ENCODE peak calls at places on chromosomes 11 and 22, in nine cellular contexts. One of them, this sample, is unnamed. For H3K4me1, the result is how much of the 10 kb centered on the place peaks cover.

GRCh38 chr11:22304337-22304961 is 33.7 kb upstream of the SLC17A6 start:
- DNase-seq in pancreas: no peak
- DNase-seq in right cardiac atrium: no peak
- DNase-seq in mammary epithelial cell: peak
- DNase-seq in aorta: no peak
- DNase-seq in CD4-positive, CD25-positive, alpha-beta regulatory T cell: peak
- DNase-seq in heart right ventricle: no peak
- DNase-seq in GM23248: peak
- DNase-seq in fibroblast of lung: peak
- DNase-seq in this sample: no peak

GRCh38 chr11:60880635-60881282 is 13.4 kb downstream of the ZP1 start:
- DNase-seq in right cardiac atrium: peak
- DNase-seq in aorta: no peak
- DNase-seq in GM23248: no peak
- DNase-seq in pancreas: no peak
- DNase-seq in heart right ventricle: no peak
- DNase-seq in mammary epithelial cell: no peak
- DNase-seq in CD4-positive, CD25-positive, alpha-beta regulatory T cell: no peak
- DNase-seq in fibroblast of lung: no peak
- DNase-seq in this sample: no peak

GRCh38 chr22:39364646-39365405 is 15.0 kb downstream of the SYNGR1 start:
- DNase-seq in pancreas: no peak
- DNase-seq in CD4-positive, CD25-positive, alpha-beta regulatory T cell: no peak
- DNase-seq in GM23248: peak
- DNase-seq in mammary epithelial cell: no peak
- DNase-seq in right cardiac atrium: peak
- DNase-seq in fibroblast of lung: peak
- DNase-seq in aorta: no peak
- DNase-seq in heart right ventricle: no peak
- DNase-seq in this sample: peak

GRCh38 chr11:84899740-84900139 is 727.4 kb downstream of the DLG2 start:
- DNase-seq in fibroblast of lung: peak
- DNase-seq in right cardiac atrium: no peak
- DNase-seq in heart right ventricle: no peak
- DNase-seq in CD4-positive, CD25-positive, alpha-beta regulatory T cell: no peak
- DNase-seq in pancreas: no peak
- DNase-seq in mammary epithelial cell: no peak
- DNase-seq in aorta: no peak
- DNase-seq in GM23248: peak
- DNase-seq in this sample: no peak

GRCh38 chr22:46864314-46865051 is 102.0 kb downstream of the TBC1D22A start:
- DNase-seq in CD4-positive, CD25-positive, alpha-beta regulatory T cell: no peak
- DNase-seq in aorta: no peak
- DNase-seq in right cardiac atrium: no peak
- DNase-seq in pancreas: no peak
- DNase-seq in mammary epithelial cell: no peak
- DNase-seq in fibroblast of lung: no peak
- DNase-seq in GM23248: no peak
- DNase-seq in heart right ventricle: no peak
- DNase-seq in this sample: no peak

GRCh38 chr11:123640677-123641494 is 13.5 kb downstream of the SCN3B start:
- DNase-seq in aorta: no peak
- DNase-seq in heart right ventricle: peak
- DNase-seq in right cardiac atrium: peak
- DNase-seq in fibroblast of lung: peak
- DNase-seq in pancreas: peak
- DNase-seq in mammary epithelial cell: peak
- DNase-seq in GM23248: peak
- DNase-seq in CD4-positive, CD25-positive, alpha-beta regulatory T cell: peak
- DNase-seq in this sample: no peak

GRCh38 chr22:48475661-48476345 is 1351.9 kb downstream of the BRD1 start:
- DNase-seq in aorta: no peak
- DNase-seq in pancreas: no peak
- DNase-seq in CD4-positive, CD25-positive, alpha-beta regulatory T cell: no peak
- DNase-seq in GM23248: no peak
- DNase-seq in mammary epithelial cell: no peak
- DNase-seq in heart right ventricle: no peak
- DNase-seq in right cardiac atrium: no peak
- DNase-seq in fibroblast of lung: no peak
- DNase-seq in this sample: no peak

GRCh38 chr22:29202231-29203192 is 3.2 kb upstream of the EMID1 start:
- DNase-seq in heart right ventricle: peak
- DNase-seq in GM23248: no peak
- DNase-seq in fibroblast of lung: peak
- DNase-seq in mammary epithelial cell: no peak
- DNase-seq in right cardiac atrium: peak
- DNase-seq in aorta: peak
- DNase-seq in CD4-positive, CD25-positive, alpha-beta regulatory T cell: peak
- DNase-seq in pancreas: peak
- DNase-seq in this sample: peak

GRCh38 chr22:30822216-30823014 is 127.7 kb downstream of the OSBP2 start:
- DNase-seq in heart right ventricle: no peak
- DNase-seq in GM23248: peak
- DNase-seq in pancreas: no peak
- DNase-seq in right cardiac atrium: no peak
- DNase-seq in fibroblast of lung: peak
- DNase-seq in mammary epithelial cell: no peak
- DNase-seq in CD4-positive, CD25-positive, alpha-beta regulatory T cell: no peak
- DNase-seq in aorta: no peak
- DNase-seq in this sample: peak

GRCh38 chr22:29263791-29264216 is 4.0 kb downstream of the RHBDD3 start:
- DNase-seq in aorta: no peak
- DNase-seq in heart right ventricle: no peak
- DNase-seq in pancreas: peak
- DNase-seq in right cardiac atrium: no peak
- DNase-seq in GM23248: no peak
- DNase-seq in CD4-positive, CD25-positive, alpha-beta regulatory T cell: no peak
- DNase-seq in fibroblast of lung: no peak
- DNase-seq in mammary epithelial cell: no peak
- DNase-seq in this sample: no peak

GRCh38 chr11:26204110-26204509 is 127.8 kb upstream of the ANO3 start:
- DNase-seq in fibroblast of lung: no peak
- DNase-seq in right cardiac atrium: no peak
- DNase-seq in mammary epithelial cell: no peak
- DNase-seq in aorta: no peak
- DNase-seq in CD4-positive, CD25-positive, alpha-beta regulatory T cell: no peak
- DNase-seq in heart right ventricle: no peak
- DNase-seq in pancreas: no peak
- DNase-seq in GM23248: no peak
- DNase-seq in this sample: no peak

GRCh38 chr11:126384053-126384335 is 28.5 kb downstream of the ST3GAL4 start:
- DNase-seq in pancreas: no peak
- DNase-seq in mammary epithelial cell: no peak
- DNase-seq in heart right ventricle: no peak
- DNase-seq in fibroblast of lung: no peak
- DNase-seq in GM23248: no peak
- DNase-seq in aorta: peak
- DNase-seq in right cardiac atrium: peak
- DNase-seq in CD4-positive, CD25-positive, alpha-beta regulatory T cell: no peak
- DNase-seq in this sample: no peak

GRCh38 chr22:46652930-46653331 is 32.7 kb downstream of the GRAMD4 start:
- DNase-seq in GM23248: no peak
- DNase-seq in mammary epithelial cell: no peak
- DNase-seq in right cardiac atrium: peak
- DNase-seq in fibroblast of lung: peak
- DNase-seq in CD4-positive, CD25-positive, alpha-beta regulatory T cell: no peak
- DNase-seq in pancreas: peak
- DNase-seq in heart right ventricle: no peak
- DNase-seq in aorta: no peak
- DNase-seq in this sample: peak

GRCh38 chr11:69010964-69011623 is 2.0 kb downstream of the MRGPRF start:
- DNase-seq in right cardiac atrium: peak
- DNase-seq in pancreas: peak
- DNase-seq in mammary epithelial cell: peak
- DNase-seq in aorta: peak
- DNase-seq in heart right ventricle: peak
- DNase-seq in fibroblast of lung: peak
- DNase-seq in GM23248: peak
- DNase-seq in CD4-positive, CD25-positive, alpha-beta regulatory T cell: peak
- DNase-seq in this sample: peak

GRCh38 chr11:44568706-44569473 is 3.4 kb downstream of the CD82 start:
- DNase-seq in mammary epithelial cell: peak
- DNase-seq in heart right ventricle: peak
- DNase-seq in GM23248: peak
- DNase-seq in right cardiac atrium: peak
- DNase-seq in fibroblast of lung: peak
- DNase-seq in aorta: peak
- DNase-seq in pancreas: no peak
- DNase-seq in CD4-positive, CD25-positive, alpha-beta regulatory T cell: peak
- DNase-seq in this sample: peak

GRCh38 chr11:15095736-15096228 is 18.9 kb upstream of the INSC start:
- DNase-seq in aorta: no peak
- DNase-seq in pancreas: no peak
- DNase-seq in CD4-positive, CD25-positive, alpha-beta regulatory T cell: no peak
- DNase-seq in GM23248: peak
- DNase-seq in mammary epithelial cell: peak
- DNase-seq in right cardiac atrium: no peak
- DNase-seq in fibroblast of lung: no peak
- DNase-seq in heart right ventricle: no peak
- DNase-seq in this sample: no peak

GRCh38 chr11:1453611-1454386 is 32.8 kb downstream of the MOB2 start:
- DNase-seq in GM23248: peak
- DNase-seq in heart right ventricle: no peak
- DNase-seq in fibroblast of lung: no peak
- DNase-seq in mammary epithelial cell: no peak
- DNase-seq in aorta: no peak
- DNase-seq in pancreas: peak
- DNase-seq in CD4-positive, CD25-positive, alpha-beta regulatory T cell: peak
- DNase-seq in right cardiac atrium: peak
- DNase-seq in this sample: peak

DNA sequence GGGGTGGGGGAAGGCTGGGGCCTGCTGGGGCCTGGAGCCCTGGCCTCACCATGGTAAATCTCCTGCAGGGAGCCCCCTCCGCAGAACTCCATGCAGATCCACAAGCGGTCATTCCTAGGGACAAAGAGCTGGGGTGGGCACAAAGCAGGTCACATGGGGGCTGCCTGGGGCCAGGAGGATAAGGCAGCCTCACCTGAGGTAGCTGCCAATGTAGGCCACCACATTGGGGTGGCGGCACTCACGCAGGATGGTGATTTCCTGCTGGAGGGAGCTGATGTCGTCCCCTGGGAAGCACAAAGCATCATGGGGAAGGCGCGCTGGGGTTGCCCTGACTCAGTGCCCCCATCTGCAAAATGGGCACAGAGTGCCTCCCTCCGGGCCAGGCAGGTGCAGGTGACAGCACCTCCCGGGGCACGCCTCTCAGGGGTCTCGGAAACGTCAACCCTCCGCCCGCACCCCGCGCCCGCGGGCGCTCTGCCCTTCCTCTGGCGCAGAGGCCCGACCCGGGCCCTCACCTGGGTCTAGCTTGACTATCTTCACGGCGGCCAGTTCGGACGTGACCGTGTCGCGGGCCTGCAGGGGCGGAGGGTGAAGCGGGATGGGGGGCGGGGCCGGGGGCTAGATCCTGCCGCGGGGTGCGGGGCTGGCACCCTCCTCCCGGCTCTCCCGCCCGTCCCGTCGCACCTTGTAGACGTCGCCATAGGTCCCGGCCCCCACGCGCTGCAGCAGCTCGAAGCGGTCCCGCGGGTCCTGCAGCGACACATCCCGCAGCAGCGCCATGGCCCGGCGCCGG is 448 bp downstream of the MAP4K2 start:
- DNase-seq in heart right ventricle: no peak
- DNase-seq in GM23248: no peak
- DNase-seq in mammary epithelial cell: no peak
- DNase-seq in pancreas: peak
- DNase-seq in CD4-positive, CD25-positive, alpha-beta regulatory T cell: peak
- DNase-seq in aorta: no peak
- DNase-seq in right cardiac atrium: peak
- DNase-seq in fibroblast of lung: no peak
- DNase-seq in this sample: peak
- H3K4me1 ChIP-seq in heart right ventricle: under half
- H3K4me1 ChIP-seq in GM23248: under half
- H3K4me1 ChIP-seq in mammary epithelial cell: under half
- H3K4me1 ChIP-seq in pancreas: under half
- H3K4me1 ChIP-seq in CD4-positive, CD25-positive, alpha-beta regulatory T cell: under half
- H3K4me1 ChIP-seq in aorta: under half
- H3K4me1 ChIP-seq in right cardiac atrium: under half
- H3K4me1 ChIP-seq in fibroblast of lung: under half
- H3K4me1 ChIP-seq in this sample: under half

DNA sequence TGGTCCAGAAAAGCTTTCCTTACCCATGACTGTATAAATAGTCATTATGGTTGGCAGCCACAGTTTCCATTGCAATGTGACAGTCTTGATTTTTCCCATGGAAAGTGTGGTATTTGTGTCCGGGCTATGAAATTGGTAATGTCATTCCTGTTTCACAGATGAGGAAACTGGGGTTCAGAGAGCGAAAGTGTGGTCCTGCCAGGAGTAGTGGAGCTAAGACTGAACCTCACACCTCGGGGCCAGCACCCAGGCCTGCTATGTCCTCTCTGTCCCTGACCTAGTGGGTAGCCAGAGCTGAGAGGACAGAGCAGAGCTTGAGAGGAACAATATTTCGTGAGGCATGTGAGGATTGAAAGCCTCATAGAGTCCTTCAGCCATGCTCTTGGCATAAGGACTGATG is 1.2 kb upstream of the YDJC start:
- DNase-seq in heart right ventricle: no peak
- DNase-seq in CD4-positive, CD25-positive, alpha-beta regulatory T cell: no peak
- DNase-seq in fibroblast of lung: no peak
- DNase-seq in GM23248: no peak
- DNase-seq in right cardiac atrium: no peak
- DNase-seq in mammary epithelial cell: no peak
- DNase-seq in pancreas: no peak
- DNase-seq in aorta: no peak
- DNase-seq in this sample: peak
- H3K4me1 ChIP-seq in heart right ventricle: under half
- H3K4me1 ChIP-seq in CD4-positive, CD25-positive, alpha-beta regulatory T cell: under half
- H3K4me1 ChIP-seq in fibroblast of lung: under half
- H3K4me1 ChIP-seq in GM23248: under half
- H3K4me1 ChIP-seq in right cardiac atrium: under half
- H3K4me1 ChIP-seq in mammary epithelial cell: under half
- H3K4me1 ChIP-seq in pancreas: under half
- H3K4me1 ChIP-seq in aorta: under half
- H3K4me1 ChIP-seq in this sample: under half

DNA sequence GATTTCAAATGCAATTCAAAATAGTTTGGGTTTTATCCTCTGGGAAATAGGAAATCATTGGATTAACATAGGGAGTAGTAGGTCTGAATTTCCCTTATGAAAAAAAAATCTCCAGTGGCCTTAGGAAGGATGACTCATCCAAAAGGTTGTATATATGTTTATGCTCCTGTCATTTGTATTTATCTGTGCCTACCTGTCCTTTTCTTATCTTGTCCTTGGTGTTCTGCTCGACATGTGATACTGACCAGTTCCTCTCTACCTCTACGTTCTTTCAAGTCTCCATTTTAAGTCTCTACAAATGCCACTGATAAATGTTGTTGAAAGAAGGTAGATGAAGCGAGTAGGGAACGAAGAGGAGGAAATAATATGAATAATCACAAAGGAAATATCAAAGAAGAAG is 3.0 kb upstream of the SOX6 start:
- DNase-seq in aorta: no peak
- DNase-seq in mammary epithelial cell: no peak
- DNase-seq in pancreas: no peak
- DNase-seq in fibroblast of lung: no peak
- DNase-seq in right cardiac atrium: no peak
- DNase-seq in heart right ventricle: no peak
- DNase-seq in CD4-positive, CD25-positive, alpha-beta regulatory T cell: no peak
- DNase-seq in GM23248: no peak
- DNase-seq in this sample: no peak
- H3K4me1 ChIP-seq in aorta: under half
- H3K4me1 ChIP-seq in mammary epithelial cell: under half
- H3K4me1 ChIP-seq in pancreas: under half
- H3K4me1 ChIP-seq in fibroblast of lung: under half
- H3K4me1 ChIP-seq in right cardiac atrium: under half
- H3K4me1 ChIP-seq in heart right ventricle: half or more
- H3K4me1 ChIP-seq in CD4-positive, CD25-positive, alpha-beta regulatory T cell: under half
- H3K4me1 ChIP-seq in GM23248: under half
- H3K4me1 ChIP-seq in this sample: under half

GRCh38 chr11:120219935-120220746 is 9.3 kb downstream of the OAF start:
- DNase-seq in CD4-positive, CD25-positive, alpha-beta regulatory T cell: no peak
- DNase-seq in fibroblast of lung: no peak
- DNase-seq in heart right ventricle: no peak
- DNase-seq in right cardiac atrium: peak
- DNase-seq in mammary epithelial cell: no peak
- DNase-seq in aorta: no peak
- DNase-seq in pancreas: no peak
- DNase-seq in GM23248: peak
- DNase-seq in this sample: no peak
- H3K4me1 ChIP-seq in CD4-positive, CD25-positive, alpha-beta regulatory T cell: under half
- H3K4me1 ChIP-seq in fibroblast of lung: under half
- H3K4me1 ChIP-seq in heart right ventricle: half or more
- H3K4me1 ChIP-seq in right cardiac atrium: under half
- H3K4me1 ChIP-seq in mammary epithelial cell: under half
- H3K4me1 ChIP-seq in aorta: under half
- H3K4me1 ChIP-seq in pancreas: under half
- H3K4me1 ChIP-seq in GM23248: under half
- H3K4me1 ChIP-seq in this sample: under half